ENCODE peak calls at places on chromosome 6, in nine cellular contexts. M is ascending aorta, J is Peyer's patch, P is fibroblast of lung, Q is prostate gland, W is cardiac muscle cell, F is adrenal gland, Z is endodermal cell, K is gastrocnemius medialis. E is an unnamed sample.

GRCh38 chr6:34982424-34982852 is 93.4 kb downstream of the ANKS1A start:
- DNase-seq in M (no peak), J (no peak), P (no peak), Q (no peak), W (no peak), F (peak; percentile 52), Z (no peak), K (no peak), E (peak; percentile 84)

GRCh38 chr6:37366910-37367309 is 13.1 kb downstream of the RNF8 start:
- DNase-seq in M (no peak), J (no peak), P (no peak), Q (no peak), W (no peak), F (no peak), Z (no peak), K (no peak), E (no peak)

GRCh38 chr6:104705095-104705707 is 154.5 kb downstream of the HACE1 start:
- DNase-seq in M (no peak), J (no peak), P (peak; percentile 89), Q (no peak), W (no peak), F (no peak), Z (no peak), K (no peak), E (no peak)

GRCh38 chr6:21942910-21943309 is 349.4 kb downstream of the SOX4 start:
- DNase-seq in M (no peak), J (no peak), P (peak; percentile 71), Q (no peak), W (no peak), F (no peak), Z (no peak), K (no peak), E (no peak)

GRCh38 chr6:143339223-143339622 is 111.3 kb downstream of the ADAT2 start:
- DNase-seq in M (no peak), J (no peak), P (no peak), Q (no peak), W (no peak), F (no peak), Z (no peak), K (no peak), E (no peak)

GRCh38 chr6:157728183-157728881 is 94.7 kb upstream of the SNX9 start:
- DNase-seq in M (no peak), J (no peak), P (no peak), Q (no peak), W (no peak), F (no peak), Z (peak; percentile 11), K (no peak), E (peak; percentile 83)

GRCh38 chr6:15658345-15658744 is 4.5 kb downstream of the DTNBP1 start:
- DNase-seq in M (no peak), J (no peak), P (no peak), Q (no peak), W (no peak), F (no peak), Z (no peak), K (no peak), E (no peak)

GRCh38 chr6:84581494-84582259 is 182.7 kb downstream of the TBX18 start:
- DNase-seq in M (no peak), J (no peak), P (peak; percentile 82), Q (no peak), W (no peak), F (no peak), Z (no peak), K (no peak), E (no peak)

GRCh38 chr6:45115696-45116095 is 212.4 kb upstream of the RUNX2 start:
- DNase-seq in M (no peak), J (no peak), P (peak; percentile 59), Q (no peak), W (no peak), F (no peak), Z (no peak), K (no peak), E (no peak)

GRCh38 chr6:141335889-141336288 is 796.8 kb upstream of the GJE1 start:
- DNase-seq in M (no peak), J (no peak), P (no peak), Q (no peak), W (no peak), F (no peak), Z (no peak), K (no peak), E (no peak)

GRCh38 chr6:112640895-112641294 is 293.8 kb downstream of the RFPL4B start:
- DNase-seq in M (no peak), J (no peak), P (peak; percentile 95), Q (no peak), W (no peak), F (no peak), Z (no peak), K (no peak), E (no peak)

GRCh38 chr6:42787018-42787611 is 5.3 kb downstream of the BICRAL start:
- DNase-seq in M (no peak), J (no peak), P (no peak), Q (no peak), W (no peak), F (no peak), Z (no peak), K (no peak), E (no peak)

GRCh38 chr6:26284537-26285142 is 80.4 kb upstream of the BTN3A2 start:
- DNase-seq in M (no peak), J (peak; percentile 73), P (peak; percentile 74), Q (peak; percentile 58), W (peak; percentile 66), F (peak; percentile 66), Z (peak; percentile 80), K (no peak), E (peak; percentile 75)

GRCh38 chr6:138772596-138773176 is 883 bp upstream of the CCDC28A start:
- DNase-seq in M (no peak), J (no peak), P (no peak), Q (no peak), W (no peak), F (no peak), Z (no peak), K (no peak), E (no peak)

GRCh38 chr6:87702589-87702945 is 534 bp upstream of the AKIRIN2 start:
- DNase-seq in M (no peak), J (no peak), P (peak; percentile 77), Q (no peak), W (peak; percentile 56), F (no peak), Z (no peak), K (no peak), E (no peak)

GRCh38 chr6:26195924-26196845 is 109.0 kb downstream of the HFE start:
- DNase-seq in M (no peak), J (no peak), P (no peak), Q (no peak), W (no peak), F (peak; percentile 49), Z (peak; percentile 76), K (no peak), E (no peak)

GRCh38 chr6:118918326-118918725 is 16.6 kb downstream of the MCM9 start:
- DNase-seq in M (no peak), J (no peak), P (no peak), Q (no peak), W (no peak), F (no peak), Z (no peak), K (no peak), E (no peak)

GRCh38 chr6:10014561-10014960 is 400.3 kb downstream of the TFAP2A start:
- DNase-seq in M (no peak), J (no peak), P (peak; percentile 26), Q (no peak), W (no peak), F (no peak), Z (no peak), K (no peak), E (no peak)

GRCh38 chr6:7561153-7561964 is 19.9 kb downstream of the DSP start:
- DNase-seq in M (no peak), J (peak; percentile 87), P (no peak), Q (peak; percentile 85), W (peak; percentile 50), F (no peak), Z (no peak), K (no peak), E (no peak)

GRCh38 chr6:108118359-108118724 is 43.8 kb upstream of the OSTM1 start:
- DNase-seq in M (no peak), J (no peak), P (no peak), Q (no peak), W (no peak), F (no peak), Z (no peak), K (no peak), E (no peak)
- H3K4me1 ChIP-seq in M (peaks cover 21% of the 10 kb centered on the region), J (peaks cover 3% of the 10 kb centered on the region), P (no peaks in the 10 kb centered on the region), Q (peaks cover 2% of the 10 kb centered on the region), W (peaks cover 5% of the 10 kb centered on the region), F (peaks cover 18% of the 10 kb centered on the region), Z (no peaks in the 10 kb centered on the region), K (peaks cover 31% of the 10 kb centered on the region), E (peaks cover 38% of the 10 kb centered on the region)

GRCh38 chr6:3088446-3088845 is 20.2 kb downstream of the RIPK1 start:
- DNase-seq in M (no peak), J (no peak), P (peak; percentile 56), Q (no peak), W (no peak), F (no peak), Z (no peak), K (no peak), E (no peak)
- H3K9me3 ChIP-seq in M (no peaks in the 10 kb centered on the region), J (no peaks in the 10 kb centered on the region), P (no peaks in the 10 kb centered on the region), Q (no peaks in the 10 kb centered on the region), W (no peaks in the 10 kb centered on the region), F (no peaks in the 10 kb centered on the region), Z (peaks cover 65% of the 10 kb centered on the region), K (no peaks in the 10 kb centered on the region), E (no peaks in the 10 kb centered on the region)

GRCh38 chr6:16713597-16713996 is 47.7 kb downstream of the ATXN1 start:
- DNase-seq in M (no peak), J (no peak), P (peak; percentile 46), Q (peak; percentile 65), W (no peak), F (no peak), Z (no peak), K (no peak), E (no peak)
- TF ChIP-seq CTCF in M (no peak), J (no peak), P (no peak), Q (no peak), W (no peak), F (no peak), Z (no peak), K (no peak), E (no peak)

GRCh38 chr6:111602481-111603404 is 2.9 kb downstream of the TRAF3IP2 start:
- DNase-seq in M (peak; percentile 49), J (no peak), P (peak; percentile 86), Q (no peak), W (peak; percentile 78), F (peak; percentile 62), Z (no peak), K (peak; percentile 82), E (peak; percentile 30)

GRCh38 chr6:111600588-111601440 is 4.9 kb downstream of the TRAF3IP2 start:
- DNase-seq in M (no peak), J (no peak), P (peak; percentile 25), Q (no peak), W (no peak), F (no peak), Z (no peak), K (no peak), E (no peak)

GRCh38 chr6:111603648-111604047 is 2.0 kb downstream of the TRAF3IP2 start:
- DNase-seq in M (no peak), J (no peak), P (peak; percentile 48), Q (no peak), W (no peak), F (no peak), Z (no peak), K (no peak), E (no peak)

GRCh38 chr6:111600154-111600553 is 5.5 kb downstream of the TRAF3IP2 start:
- DNase-seq in M (no peak), J (no peak), P (no peak), Q (no peak), W (no peak), F (no peak), Z (no peak), K (no peak), E (no peak)

GRCh38 chr6:111601875-111602274 is 3.8 kb downstream of the TRAF3IP2 start:
- DNase-seq in M (no peak), J (no peak), P (peak; percentile 79), Q (peak; percentile 62), W (no peak), F (peak; percentile 55), Z (no peak), K (peak; percentile 31), E (peak; percentile 50)
- H3K4me1 ChIP-seq in M (peaks cover 37% of the 10 kb centered on the region), J (no peaks in the 10 kb centered on the region), P (peaks cover 44% of the 10 kb centered on the region), Q (peaks cover 28% of the 10 kb centered on the region), W (peaks cover 52% of the 10 kb centered on the region), F (peaks cover 38% of the 10 kb centered on the region), Z (peaks cover 9% of the 10 kb centered on the region), K (peaks cover 61% of the 10 kb centered on the region), E (peaks cover 27% of the 10 kb centered on the region)

E was measured in testis.